ENCODE peak calls at places on chromosome X, in seven cellular contexts. Q, I, Y, J, F, R and E are unnamed samples.

GRCh38 chrX:119986203-119986602 is 42.7 kb upstream of the NKAP start:
- DNase-seq in Q (no peak), I (no peak), Y (no peak), J (no peak), F (no peak), R (no peak), E (no peak)

GRCh38 chrX:55451125-55451524 is 802 bp upstream of the MAGEH1 start:
- DNase-seq in Q (no peak), I (no peak), Y (no peak), J (no peak), F (peak; percentile 0), R (no peak), E (no peak)

GRCh38 chrX:101932249-101932570 is 383 bp upstream of the ZMAT1 start:
- DNase-seq in Q (no peak), I (no peak), Y (no peak), J (no peak), F (no peak), R (no peak), E (no peak)

GRCh38 chrX:24298191-24298590 is 15.7 kb downstream of the SUPT20HL2 start:
- DNase-seq in Q (no peak), I (no peak), Y (no peak), J (no peak), F (no peak), R (no peak), E (no peak)

GRCh38 chrX:79556750-79557149 is 189.6 kb upstream of the ITM2A start:
- DNase-seq in Q (no peak), I (no peak), Y (no peak), J (no peak), F (no peak), R (no peak), E (no peak)

GRCh38 chrX:72247206-72247944 is 8.5 kb upstream of the ERCC6L start:
- DNase-seq in Q (peak; percentile 74), I (no peak), Y (no peak), J (no peak), F (peak; percentile 60), R (no peak), E (no peak)

GRCh38 chrX:23435575-23435974 is 100.9 kb downstream of the PTCHD1 start:
- DNase-seq in Q (no peak), I (peak; percentile 14), Y (no peak), J (no peak), F (no peak), R (peak; percentile 6), E (no peak)

GRCh38 chrX:70354726-70355125 is 64.8 kb downstream of the KIF4A start:
- DNase-seq in Q (no peak), I (no peak), Y (no peak), J (no peak), F (peak; percentile 58), R (no peak), E (no peak)

GRCh38 chrX:130615941-130616340 is 214.2 kb downstream of the RBMX2 start:
- DNase-seq in Q (no peak), I (no peak), Y (no peak), J (no peak), F (no peak), R (no peak), E (no peak)

GRCh38 chrX:63930140-63930539 is 145.1 kb upstream of the ARHGEF9 start:
- DNase-seq in Q (no peak), I (peak; percentile 27), Y (no peak), J (no peak), F (no peak), R (peak; percentile 61), E (no peak)

GRCh38 chrX:112910418-112910817 is 69.8 kb upstream of the AMOT start:
- DNase-seq in Q (no peak), I (no peak), Y (no peak), J (no peak), F (no peak), R (no peak), E (no peak)

GRCh38 chrX:116232833-116233232 is 62.3 kb downstream of the AGTR2 start:
- DNase-seq in Q (no peak), I (no peak), Y (peak; percentile 15), J (no peak), F (peak; percentile 81), R (no peak), E (no peak)

GRCh38 chrX:72216973-72217372 is 21.9 kb downstream of the ERCC6L start:
- DNase-seq in Q (no peak), I (no peak), Y (no peak), J (no peak), F (no peak), R (no peak), E (no peak)

GRCh38 chrX:129522184-129523059 is 868 bp downstream of the SMARCA1 start:
- DNase-seq in Q (peak; percentile 46), I (peak; percentile 70), Y (peak; percentile 87), J (no peak), F (peak; percentile 67), R (peak; percentile 76), E (no peak)

GRCh38 chrX:45479196-45479834 is 278.6 kb upstream of the DIPK2B start:
- DNase-seq in Q (no peak), I (no peak), Y (no peak), J (peak; percentile 71), F (peak; percentile 72), R (no peak), E (peak; percentile 73)

GRCh38 chrX:45485682-45486081 is 285.0 kb upstream of the DIPK2B start:
- DNase-seq in Q (no peak), I (no peak), Y (no peak), J (no peak), F (no peak), R (no peak), E (no peak)

GRCh38 chrX:45479835-45480422 is 279.3 kb upstream of the DIPK2B start:
- DNase-seq in Q (no peak), I (no peak), Y (no peak), J (peak; percentile 91), F (peak; percentile 58), R (no peak), E (peak; percentile 41)
- H3K36me3 ChIP-seq in Q (no peaks in the 10 kb centered on the region), I (no peaks in the 10 kb centered on the region), Y (no peaks in the 10 kb centered on the region), J (no peaks in the 10 kb centered on the region), F (no peaks in the 10 kb centered on the region), R (no peaks in the 10 kb centered on the region), E (no peaks in the 10 kb centered on the region)

DNA sequence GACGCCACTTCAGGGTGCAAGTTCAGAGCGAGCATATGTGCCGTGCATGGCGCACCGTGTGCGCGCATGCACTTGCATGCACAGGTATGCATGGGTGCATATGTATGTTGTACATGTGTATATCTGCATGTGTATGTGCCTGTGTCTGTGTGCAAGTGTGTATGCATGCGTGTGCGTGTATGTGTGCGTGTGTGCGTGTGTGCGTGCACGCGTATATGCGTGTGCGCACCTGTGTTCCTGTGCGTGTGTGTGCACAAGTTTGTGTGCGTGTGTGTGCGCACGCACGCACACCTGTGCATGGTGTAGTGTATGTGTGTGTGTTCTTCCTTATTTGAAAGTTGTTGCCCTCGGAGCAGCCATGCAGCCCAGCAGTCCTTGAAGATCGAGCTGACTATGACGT is 76.8 kb downstream of the GPR143 start:
- DNase-seq in Q (no peak), I (no peak), Y (no peak), J (no peak), F (no peak), R (no peak), E (no peak)
- H3K4me3 ChIP-seq in Q (no peak overlapping the region), I (no peak overlapping the region), Y (no peak overlapping the region), J (no peak overlapping the region), F (no peak overlapping the region), R (no peak overlapping the region), E (no peak overlapping the region)

GRCh38 chrX:7191681-7192110 is 43.7 kb upstream of the PUDP start:
- DNase-seq in Q (no peak), I (peak; percentile 35), Y (no peak), J (no peak), F (no peak), R (peak; percentile 51), E (no peak)
- TF ChIP-seq CTCF in Q (no peak), I (peak; percentile 59), Y (peak; percentile 37), J (peak; percentile 30), F (no peak), R (peak; percentile 65), E (no peak)

DNA sequence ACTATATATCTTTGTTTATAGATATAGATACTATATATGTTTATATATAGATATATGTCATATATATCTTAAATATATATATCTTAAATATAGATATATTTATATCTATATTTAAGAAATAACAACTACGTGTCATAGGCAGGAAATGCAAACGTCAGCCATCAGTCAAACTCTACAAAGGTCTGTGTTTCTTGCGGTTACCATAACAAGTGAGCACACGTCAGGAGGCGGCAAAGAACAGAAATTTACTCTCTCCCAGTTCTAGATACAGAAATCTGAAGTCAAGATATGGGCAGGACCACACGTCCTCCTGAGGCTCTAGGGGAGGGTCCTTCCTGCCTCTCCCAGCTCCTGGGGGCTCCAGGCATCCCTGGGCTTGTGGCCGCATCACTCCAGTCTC is 6.5 kb downstream of the PLCXD1 start:
- DNase-seq in Q (no peak), I (no peak), Y (no peak), J (no peak), F (no peak), R (no peak), E (no peak)
- H3K36me3 ChIP-seq in Q (peaks cover 35% of the 10 kb centered on the region), I (peaks cover 78% of the 10 kb centered on the region), Y (peaks cover 32% of the 10 kb centered on the region), J (peaks cover 10% of the 10 kb centered on the region), F (peaks cover 10% of the 10 kb centered on the region), R (peaks cover 72% of the 10 kb centered on the region), E (peaks cover 11% of the 10 kb centered on the region)

GRCh38 chrX:48831909-48832291 is 3.5 kb downstream of the PCSK1N start:
- DNase-seq in Q (no peak), I (no peak), Y (peak; percentile 71), J (no peak), F (no peak), R (peak; percentile 68), E (no peak)
- H3K4me3 ChIP-seq in Q (no peak overlapping the region), I (no peak overlapping the region), Y (no peak overlapping the region), J (no peak overlapping the region), F (no peak overlapping the region), R (peak overlapping the region; percentile 60), E (no peak overlapping the region)

GRCh38 chrX:48083212-48083611 is 11.8 kb upstream of the ZNF630 start:
- DNase-seq in Q (peak; percentile 31), I (peak; percentile 76), Y (peak; percentile 80), J (no peak), F (peak; percentile 61), R (peak; percentile 60), E (peak; percentile 2)
- TF ChIP-seq CTCF in Q (peak; percentile 49), I (peak; percentile 64), Y (peak; percentile 68), J (peak; percentile 79), F (peak; percentile 58), R (peak; percentile 62), E (peak; percentile 64)

GRCh38 chrX:1391707-1392375 is at the start of gene SLC25A6:
- DNase-seq in Q (peak; percentile 98), I (peak; percentile 98), Y (peak; percentile 100), J (peak; percentile 30), F (peak; percentile 99), R (peak; percentile 99), E (peak; percentile 78)
- H3K36me3 ChIP-seq in Q (peaks cover 35% of the 10 kb centered on the region), I (peaks cover 70% of the 10 kb centered on the region), Y (peaks cover 43% of the 10 kb centered on the region), J (peaks cover 3% of the 10 kb centered on the region), F (peaks cover 33% of the 10 kb centered on the region), R (peaks cover 40% of the 10 kb centered on the region), E (peaks cover 25% of the 10 kb centered on the region)

DNA sequence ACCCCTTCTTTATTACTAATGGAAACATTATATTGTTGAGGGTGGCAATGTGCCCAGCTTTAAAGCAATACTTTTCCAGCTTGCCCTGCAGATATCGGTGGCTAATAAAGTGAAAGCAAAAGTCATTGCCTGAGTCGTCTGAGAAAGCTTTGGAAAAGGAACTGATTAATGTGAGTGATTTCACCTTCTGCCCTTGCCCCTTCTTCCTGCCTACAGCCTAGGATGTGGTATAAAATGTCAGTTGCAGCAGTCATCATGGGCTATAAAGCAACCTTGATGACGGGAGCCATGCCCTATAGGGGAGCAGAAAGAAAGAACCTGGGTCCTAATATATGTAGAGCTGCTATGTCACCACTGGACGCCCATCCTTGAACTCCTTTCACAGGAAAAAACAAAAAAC is 132.4 kb upstream of the USP9X start:
- DNase-seq in Q (no peak), I (no peak), Y (no peak), J (no peak), F (peak; percentile 27), R (no peak), E (no peak)
- H3K4me3 ChIP-seq in Q (no peak overlapping the region), I (no peak overlapping the region), Y (peak overlapping the region; percentile 59), J (no peak overlapping the region), F (no peak overlapping the region), R (no peak overlapping the region), E (no peak overlapping the region)